ENCODE peak calls at places on chromosomes 1 and 21, in four cellular contexts. L is uterus, Z is mammary epithelial cell, A is aorta. V is an unnamed sample.
A peak's percentile ranks its signal among the peaks of the same experiment; 100 is the strongest.

GRCh38 chr21:43361493-43362296 is 65.2 kb downstream of the SIK1 start:
- DNase-seq in A (no peak), Z (peak; percentile 93), L (no peak), V (peak; percentile 81)

GRCh38 chr1:89725016-89725380 is 92.1 kb downstream of the LRRC8C start:
- DNase-seq in A (peak; percentile 81), L (no peak), Z (peak; percentile 81), V (no peak)

GRCh38 chr1:23202263-23202749 is 15.0 kb downstream of the HTR1D start:
- DNase-seq in Z (peak; percentile 70), L (no peak), A (no peak), V (peak; percentile 32)

GRCh38 chr1:153908071-153908470 is 14.7 kb downstream of the GATAD2B start:
- DNase-seq in Z (no peak), A (no peak), L (no peak), V (no peak)

GRCh38 chr1:3066826-3067225 is 2.2 kb upstream of the PRDM16 start:
- DNase-seq in A (peak; percentile 76), L (no peak), Z (no peak), V (no peak)

GRCh38 chr1:101290922-101291561 is 54.2 kb downstream of the S1PR1 start:
- DNase-seq in A (no peak), L (no peak), Z (no peak), V (peak; percentile 56)

GRCh38 chr1:109687641-109688499 is at the start of gene GSTM1:
- DNase-seq in L (no peak), Z (peak; percentile 45), A (no peak), V (no peak)

GRCh38 chr1:84969489-84970250 is 27.2 kb downstream of the MCOLN2 start:
- DNase-seq in Z (no peak), L (no peak), A (no peak), V (peak; percentile 81)

GRCh38 chr1:36576118-36576517 is 93.4 kb upstream of the CSF3R start:
- DNase-seq in A (peak; percentile 83), Z (peak; percentile 12), L (peak; percentile 29), V (peak; percentile 30)

GRCh38 chr1:61043010-61043820 is 39.1 kb upstream of the NFIA start:
- DNase-seq in Z (peak; percentile 62), A (peak; percentile 98), L (peak; percentile 90), V (peak; percentile 46)
- H3K4me3 ChIP-seq in Z (peak overlapping the region; percentile 52), A (peak overlapping the region; percentile 28), L (peak overlapping the region; percentile 45), V (no peak overlapping the region)

GRCh38 chr1:27935721-27936120 is 921 bp downstream of the SMPDL3B start:
- DNase-seq in A (peak; percentile 70), L (no peak), Z (no peak), V (no peak)
- H3K4me3 ChIP-seq in A (no peak overlapping the region), L (no peak overlapping the region), Z (peak overlapping the region; percentile 43), V (no peak overlapping the region)

DNA sequence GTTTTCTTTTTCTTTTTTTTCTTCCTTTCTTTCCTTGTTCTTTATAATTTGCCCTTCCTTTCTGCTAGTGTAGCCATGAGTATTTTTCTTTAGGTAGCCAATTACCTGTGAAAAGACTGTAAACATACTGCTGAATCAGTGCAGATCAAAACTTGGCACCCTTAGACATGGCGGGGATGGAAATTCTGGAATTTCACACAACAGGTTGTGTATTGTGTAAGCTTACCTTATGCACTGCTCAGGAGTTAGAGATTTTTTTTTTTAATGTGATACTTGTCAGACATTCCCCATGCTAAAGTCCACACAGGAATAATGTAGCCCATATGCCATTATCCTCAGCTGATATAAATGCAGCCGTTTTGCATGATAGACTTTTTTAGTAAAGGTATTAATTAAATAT is 1.8 kb downstream of the CEPT1 start:
- DNase-seq in Z (peak; percentile 60), A (no peak), L (no peak), V (no peak)
- H3K4me3 ChIP-seq in Z (peak overlapping the region; percentile 70), A (no peak overlapping the region), L (no peak overlapping the region), V (peak overlapping the region; percentile 100)

DNA sequence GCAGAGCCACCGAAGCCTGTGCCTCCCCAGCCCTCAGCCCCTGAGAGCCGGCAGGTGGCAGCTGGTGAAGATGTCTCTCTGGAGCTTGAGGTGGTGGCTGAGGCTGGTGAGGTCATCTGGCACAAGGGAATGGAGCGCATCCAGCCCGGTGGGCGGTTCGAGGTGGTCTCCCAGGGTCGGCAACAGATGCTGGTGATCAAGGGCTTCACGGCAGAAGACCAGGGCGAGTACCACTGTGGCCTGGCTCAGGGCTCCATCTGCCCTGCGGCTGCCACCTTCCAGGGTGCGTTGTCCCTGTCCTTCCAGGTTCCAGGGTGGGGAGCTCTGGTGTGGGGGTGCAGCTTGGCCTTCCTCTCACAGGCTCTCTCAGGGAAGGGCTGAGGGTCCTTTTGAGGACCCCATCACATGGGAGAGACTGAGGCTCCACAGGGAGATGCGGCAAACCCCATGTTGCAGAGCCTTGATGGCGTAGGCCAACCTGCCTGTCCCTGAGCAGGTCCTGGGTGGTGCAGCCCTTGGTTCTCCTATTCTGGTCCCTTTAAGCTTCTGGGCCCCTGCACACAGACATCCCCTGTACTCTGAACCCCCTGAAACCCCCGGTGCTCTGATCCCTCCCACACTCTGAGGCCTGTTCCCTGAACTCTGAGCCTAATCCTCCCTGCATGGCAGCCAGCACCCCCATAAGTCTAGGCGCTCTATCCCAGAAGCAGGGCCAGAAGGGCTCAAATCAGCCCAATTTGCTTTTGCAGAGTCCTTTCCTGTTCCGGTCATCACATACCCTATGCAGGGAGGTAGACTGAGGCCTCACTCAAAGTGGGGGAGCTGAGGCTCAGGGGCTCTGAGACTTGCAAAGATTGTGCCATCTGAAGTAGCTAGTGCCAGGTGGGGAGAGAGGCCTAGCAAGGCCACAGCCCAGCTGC is 88.5 kb downstream of the TRIM11 start:
- DNase-seq in L (no peak), Z (no peak), A (peak; percentile 62), V (no peak)
- H3K4me3 ChIP-seq in L (no peak overlapping the region), Z (no peak overlapping the region), A (no peak overlapping the region), V (no peak overlapping the region)